ENCODE peak calls at places on chromosomes 5 and 9, in eight cellular contexts. R is HFF-Myc; M is left ventricle myocardium inferior; L is uterus; J is fibroblast of mammary gland; I is lower lobe of right lung; V is fibroblast of pulmonary artery; Y is CD8-positive, alpha-beta T cell. P is an unnamed sample.

GRCh38 chr9:36222449-36222848 is 31.7 kb downstream of the CLTA start:
- DNase-seq in I (no peak), J (peak; percentile 21), V (no peak), R (no peak), L (no peak), M (no peak), Y (no peak), P (no peak)

GRCh38 chr9:98087420-98088354 is 31.2 kb downstream of the NANS start:
- DNase-seq in V (peak; percentile 59), M (peak; percentile 22), I (peak; percentile 73), J (peak; percentile 64), L (no peak), R (no peak), Y (no peak), P (peak; percentile 41)

GRCh38 chr9:95494416-95495371 is 22.1 kb downstream of the PTCH1 start:
- DNase-seq in Y (peak; percentile 71), V (no peak), L (no peak), M (no peak), J (no peak), I (peak; percentile 54), R (no peak), P (no peak)

GRCh38 chr5:22850981-22851380 is 2.2 kb downstream of the CDH12 start:
- DNase-seq in L (no peak), Y (no peak), R (no peak), I (no peak), J (no peak), V (no peak), M (no peak), P (no peak)

GRCh38 chr5:33816791-33817190 is 75.0 kb downstream of the ADAMTS12 start:
- DNase-seq in J (peak; percentile 63), L (no peak), R (no peak), I (no peak), M (no peak), V (peak; percentile 79), Y (no peak), P (peak; percentile 70)

GRCh38 chr9:93319992-93320490 is 131.4 kb upstream of the FAM120A start:
- DNase-seq in R (no peak), M (no peak), J (no peak), V (no peak), I (no peak), L (no peak), Y (no peak), P (no peak)

GRCh38 chr9:123048748-123049147 is 15.3 kb downstream of the GPR21 start:
- DNase-seq in I (no peak), R (no peak), L (no peak), M (no peak), Y (no peak), V (peak; percentile 71), J (peak; percentile 40), P (peak; percentile 73)

GRCh38 chr9:761155-761792 is 80.2 kb upstream of the DMRT1 start:
- DNase-seq in J (peak; percentile 63), I (no peak), V (peak; percentile 37), Y (no peak), M (no peak), L (no peak), R (no peak), P (peak; percentile 57)

GRCh38 chr9:82810902-82811301 is 252.0 kb downstream of the RASEF start:
- DNase-seq in J (peak; percentile 2), L (no peak), M (no peak), V (peak; percentile 13), I (no peak), Y (no peak), R (peak; percentile 3), P (peak; percentile 60)

GRCh38 chr9:121736147-121736721 is 84.8 kb downstream of the DAB2IP start:
- DNase-seq in V (peak; percentile 44), R (no peak), Y (no peak), M (peak; percentile 86), L (peak; percentile 87), I (peak; percentile 88), J (no peak), P (no peak)

GRCh38 chr9:108168451-108168850 is 678.9 kb upstream of the KLF4 start:
- DNase-seq in J (peak; percentile 92), L (no peak), R (no peak), M (no peak), I (no peak), V (peak; percentile 21), Y (no peak), P (peak; percentile 24)

GRCh38 chr5:90055831-90056328 is 353.7 kb downstream of the CETN3 start:
- DNase-seq in V (peak; percentile 85), Y (no peak), R (no peak), M (no peak), L (no peak), I (no peak), J (peak; percentile 35), P (peak; percentile 88)

GRCh38 chr5:169740435-169740834 is 103.4 kb downstream of the DOCK2 start:
- DNase-seq in M (no peak), I (no peak), L (no peak), Y (no peak), J (no peak), V (no peak), R (no peak), P (no peak)

GRCh38 chr9:117435630-117436261 is 20.9 kb upstream of the ASTN2 start:
- DNase-seq in V (no peak), I (no peak), L (no peak), J (no peak), M (no peak), Y (no peak), R (no peak), P (no peak)

GRCh38 chr9:85038824-85039540 is 369.5 kb downstream of the NTRK2 start:
- DNase-seq in R (no peak), Y (no peak), I (no peak), L (no peak), J (no peak), M (no peak), V (no peak), P (no peak)

GRCh38 chr9:78363221-78363620 is 66.3 kb downstream of the PSAT1 start:
- DNase-seq in L (no peak), Y (no peak), M (no peak), R (peak; percentile 64), V (peak; percentile 23), I (no peak), J (peak; percentile 71), P (peak; percentile 30)

GRCh38 chr5:157602505-157602904 is 26.9 kb upstream of the ADAM19 start:
- DNase-seq in Y (no peak), L (no peak), I (no peak), M (no peak), J (peak; percentile 61), R (no peak), V (peak; percentile 12), P (no peak)

GRCh38 chr9:36934478-36935065 is 99.5 kb downstream of the PAX5 start:
- DNase-seq in I (no peak), Y (no peak), L (no peak), V (no peak), M (no peak), R (no peak), J (no peak), P (no peak)

GRCh38 chr5:180636403-180637075 is 12.9 kb downstream of the FLT4 start:
- DNase-seq in L (no peak), J (peak; percentile 9), M (peak; percentile 12), R (no peak), Y (no peak), I (peak; percentile 39), V (no peak), P (peak; percentile 15)

GRCh38 chr5:112687306-112687705 is 50.4 kb upstream of the APC start:
- DNase-seq in V (no peak), Y (no peak), R (no peak), I (no peak), L (no peak), M (no peak), J (no peak), P (no peak)

GRCh38 chr9:125161284-125161918 is 18.1 kb upstream of the SCAI start:
- DNase-seq in V (peak; percentile 73), R (no peak), M (no peak), I (no peak), Y (no peak), L (no peak), J (peak; percentile 14), P (peak; percentile 76)

GRCh38 chr5:79992891-79993290 is 1.8 kb upstream of the MTX3 start:
- DNase-seq in V (no peak), L (no peak), R (no peak), J (no peak), I (no peak), Y (no peak), M (no peak), P (no peak)

GRCh38 chr5:122312670-122312988 is 592 bp downstream of the SNCAIP start:
- DNase-seq in R (no peak), I (no peak), V (peak; percentile 23), Y (no peak), L (peak; percentile 44), M (peak; percentile 13), J (peak; percentile 26), P (peak; percentile 34)
- TF ChIP-seq CTCF in R (no peak), I (no peak), V (no peak), Y (no peak), L (no peak), M (no peak), J (no peak), P (no peak)

DNA sequence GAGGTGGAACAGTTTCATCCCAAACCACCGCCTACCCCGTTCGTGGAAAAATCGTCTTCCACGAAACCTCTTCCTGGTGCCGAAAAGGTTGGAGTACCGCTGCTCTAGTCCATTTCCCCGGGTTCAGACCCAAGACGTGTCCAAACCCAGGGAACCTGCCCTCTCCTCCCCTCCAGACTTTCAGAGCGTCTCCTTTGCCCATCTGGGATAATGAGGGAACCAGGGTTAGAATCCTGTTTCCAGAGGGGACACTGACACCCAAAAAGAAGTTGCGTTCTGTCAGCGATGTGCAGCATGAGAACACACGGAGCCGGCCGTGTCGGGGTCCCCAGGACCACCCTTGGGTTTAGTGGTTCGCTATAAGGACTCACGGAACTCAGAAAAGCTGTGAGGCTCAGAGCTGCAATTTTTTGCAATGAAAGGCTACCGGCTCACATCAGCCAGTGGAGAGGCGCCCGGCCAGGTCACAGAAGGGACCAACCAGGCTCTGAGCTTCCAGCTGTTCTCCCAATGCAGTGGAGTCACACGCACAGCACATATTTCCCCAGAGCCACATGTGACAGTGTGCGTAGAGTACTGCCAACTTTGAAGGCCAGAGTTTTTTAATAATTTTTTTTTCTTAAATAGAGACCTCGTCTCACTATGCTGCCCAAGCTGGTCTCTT is 19.4 kb downstream of the LAMC3 start:
- DNase-seq in L (no peak), J (no peak), V (no peak), R (no peak), Y (no peak), M (no peak), I (no peak), P (no peak)
- H3K4me3 ChIP-seq in L (no peak overlapping the region), J (no peak overlapping the region), V (no peak overlapping the region), R (no peak overlapping the region), Y (no peak overlapping the region), M (no peak overlapping the region), I (no peak overlapping the region), P (no peak overlapping the region)

GRCh38 chr5:42059291-42059690 is 134.2 kb downstream of the FBXO4 start:
- DNase-seq in Y (no peak), M (no peak), V (peak; percentile 5), J (peak; percentile 2), R (no peak), L (no peak), I (no peak), P (no peak)

GRCh38 chr5:42059778-42060464 is 134.8 kb downstream of the FBXO4 start:
- DNase-seq in I (no peak), L (no peak), V (no peak), M (no peak), J (no peak), Y (no peak), R (no peak), P (no peak)

GRCh38 chr5:42057254-42057690 is 132.2 kb downstream of the FBXO4 start:
- DNase-seq in I (no peak), J (peak; percentile 46), Y (peak; percentile 26), V (peak; percentile 47), R (peak; percentile 11), L (no peak), M (no peak), P (peak; percentile 56)
- TF ChIP-seq CTCF in I (peak; percentile 62), J (peak; percentile 89), Y (peak; percentile 64), V (peak; percentile 89), R (peak; percentile 80), L (peak; percentile 16), M (peak; percentile 78), P (peak; percentile 82)

GRCh38 chr9:136805207-136805740 is 2.5 kb upstream of the RABL6 start:
- DNase-seq in J (no peak), L (no peak), Y (no peak), V (no peak), M (no peak), I (no peak), R (no peak), P (no peak)
- H3K4me3 ChIP-seq in J (no peak overlapping the region), L (no peak overlapping the region), Y (no peak overlapping the region), V (no peak overlapping the region), M (no peak overlapping the region), I (no peak overlapping the region), R (no peak overlapping the region), P (no peak overlapping the region)